ENCODE peak calls at places on chromosomes 13 and 19, in six cellular contexts. X is H9, C is trophoblast cell, Z is IMR-90, L is H1, B is mesenchymal stem cell. W is an unnamed sample.

GRCh38 chr13:107170270-107170931 is 602.5 kb upstream of the ARGLU1 start:
- DNase-seq in X (no peak), C (no peak), Z (no peak), L (no peak), B (no peak), W (no peak)

GRCh38 chr13:36966404-36966803 is 32.7 kb downstream of the ALG5 start:
- DNase-seq in X (no peak), C (no peak), Z (no peak), L (no peak), B (no peak), W (no peak)

GRCh38 chr13:45225370-45225769 is 24.5 kb upstream of the KCTD4 start:
- DNase-seq in X (no peak), C (no peak), Z (no peak), L (no peak), B (no peak), W (no peak)

GRCh38 chr19:18589380-18590272 is 1.0 kb downstream of the REX1BD start:
- DNase-seq in X (peak; percentile 93), C (peak; percentile 83), Z (peak; percentile 55), L (peak; percentile 69), B (peak; percentile 79), W (peak; percentile 81)

GRCh38 chr19:10760268-10760944 is 42.5 kb downstream of the DNM2 start:
- DNase-seq in X (no peak), C (peak; percentile 40), Z (no peak), L (no peak), B (peak; percentile 49), W (no peak)

GRCh38 chr19:17292301-17293074 is 10.7 kb downstream of the ABHD8 start:
- DNase-seq in X (peak; percentile 95), C (peak; percentile 93), Z (peak; percentile 82), L (peak; percentile 82), B (peak; percentile 94), W (peak; percentile 79)

GRCh38 chr13:76886292-76887061 is at the start of gene KCTD12:
- DNase-seq in X (peak; percentile 73), C (peak; percentile 88), Z (peak; percentile 73), L (peak; percentile 19), B (peak; percentile 86), W (peak; percentile 80)

GRCh38 chr13:29564828-29565227 is 30.7 kb downstream of the SLC7A1 start:
- DNase-seq in X (no peak), C (no peak), Z (no peak), L (no peak), B (no peak), W (no peak)

GRCh38 chr19:16588089-16588823 is 16.0 kb upstream of the SLC35E1 start:
- DNase-seq in X (peak; percentile 45), C (peak; percentile 50), Z (peak; percentile 19), L (no peak), B (no peak), W (no peak)

GRCh38 chr19:29089315-29089855 is 123.6 kb downstream of the UQCRFS1 start:
- DNase-seq in X (no peak), C (no peak), Z (no peak), L (no peak), B (no peak), W (no peak)

GRCh38 chr19:4088975-4089374 is 22.3 kb upstream of the ZBTB7A start:
- DNase-seq in X (no peak), C (peak; percentile 37), Z (no peak), L (no peak), B (no peak), W (no peak)

GRCh38 chr13:48975926-48976676 is 389 bp downstream of the FNDC3A start:
- DNase-seq in X (peak; percentile 81), C (peak; percentile 79), Z (peak; percentile 75), L (no peak), B (peak; percentile 89), W (peak; percentile 79)

GRCh38 chr19:33394006-33394722 is 20.7 kb downstream of the CEBPG start:
- DNase-seq in X (no peak), C (peak; percentile 48), Z (peak; percentile 69), L (no peak), B (peak; percentile 40), W (no peak)

GRCh38 chr13:28349371-28349770 is 145.6 kb downstream of the FLT1 start:
- DNase-seq in X (no peak), C (no peak), Z (no peak), L (no peak), B (peak; percentile 77), W (no peak)

GRCh38 chr19:47284324-47284899 is 9.7 kb downstream of the INAFM1 start:
- DNase-seq in X (no peak), C (peak; percentile 90), Z (peak; percentile 68), L (no peak), B (peak; percentile 61), W (peak; percentile 69)

GRCh38 chr19:38739440-38740251 is 4.6 kb downstream of the CAPN12 start:
- DNase-seq in X (no peak), C (no peak), Z (no peak), L (no peak), B (no peak), W (no peak)

GRCh38 chr19:7426986-7427385 is 61.8 kb downstream of the PEX11G start:
- DNase-seq in X (no peak), C (no peak), Z (no peak), L (no peak), B (no peak), W (no peak)

GRCh38 chr13:24615911-24616472 is 64.2 kb upstream of the ATP12A start:
- DNase-seq in X (no peak), C (no peak), Z (no peak), L (no peak), B (no peak), W (no peak)

GRCh38 chr13:26993780-26994179 is 177.8 kb downstream of the USP12 start:
- DNase-seq in X (no peak), C (no peak), Z (no peak), L (no peak), B (no peak), W (no peak)

GRCh38 chr19:17246681-17247425 is 1.1 kb upstream of the NR2F6 start:
- DNase-seq in X (no peak), C (peak; percentile 66), Z (peak; percentile 23), L (no peak), B (peak; percentile 87), W (no peak)

GRCh38 chr19:44845286-44845611 is 848 bp upstream of the NECTIN2 start:
- DNase-seq in X (no peak), C (peak; percentile 5), Z (no peak), L (no peak), B (no peak), W (no peak)

GRCh38 chr13:97342136-97342535 is 91.8 kb upstream of the RAP2A start:
- DNase-seq in X (no peak), C (no peak), Z (no peak), L (no peak), B (peak; percentile 19), W (no peak)

GRCh38 chr13:97344250-97345175 is 89.5 kb upstream of the RAP2A start:
- DNase-seq in X (no peak), C (peak; percentile 71), Z (peak; percentile 61), L (no peak), B (peak; percentile 70), W (peak; percentile 32)

GRCh38 chr13:97341135-97341534 is 92.8 kb upstream of the RAP2A start:
- DNase-seq in X (no peak), C (peak; percentile 41), Z (no peak), L (no peak), B (peak; percentile 23), W (no peak)

GRCh38 chr13:97340399-97340798 is 93.6 kb upstream of the RAP2A start:
- DNase-seq in X (no peak), C (no peak), Z (no peak), L (no peak), B (no peak), W (no peak)

DNA sequence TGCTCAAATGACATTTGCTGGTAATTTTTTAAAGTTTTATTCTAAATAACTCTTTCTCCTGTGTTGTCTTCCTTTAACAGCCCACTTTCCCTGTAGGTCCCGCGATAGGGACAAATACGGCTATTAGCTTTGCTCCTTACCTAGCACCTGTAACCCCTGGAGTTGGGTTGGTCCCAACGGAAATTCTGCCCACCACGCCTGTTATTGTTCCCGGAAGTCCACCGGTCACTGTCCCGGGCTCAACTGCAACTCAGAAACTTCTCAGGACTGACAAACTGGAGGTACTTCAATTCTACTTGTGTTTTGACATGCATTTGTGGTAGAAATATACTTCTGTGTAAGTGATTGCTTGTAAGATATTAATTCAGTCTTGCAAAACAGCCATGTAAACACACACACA is 91.0 kb upstream of the RAP2A start:
- DNase-seq in X (no peak), C (no peak), Z (no peak), L (no peak), B (no peak), W (no peak)
- H4K91ac ChIP-seq in X (no peak overlapping the region), C (no peak overlapping the region), Z (no peak overlapping the region), L (no peak overlapping the region), B (no peak overlapping the region), W (no peak overlapping the region)

GRCh38 chr13:25963681-25964080 is 88.1 kb downstream of the SHISA2 start:
- DNase-seq in X (no peak), C (no peak), Z (no peak), L (no peak), B (peak; percentile 44), W (no peak)

GRCh38 chr13:25961294-25961693 is 90.5 kb downstream of the SHISA2 start:
- DNase-seq in X (no peak), C (no peak), Z (no peak), L (no peak), B (no peak), W (no peak)

GRCh38 chr13:25967144-25967543 is 84.7 kb downstream of the SHISA2 start:
- DNase-seq in X (no peak), C (no peak), Z (no peak), L (no peak), B (no peak), W (no peak)

GRCh38 chr13:25966086-25966485 is 85.7 kb downstream of the SHISA2 start:
- DNase-seq in X (no peak), C (no peak), Z (no peak), L (no peak), B (peak; percentile 39), W (no peak)

GRCh38 chr13:25965596-25965995 is 86.2 kb downstream of the SHISA2 start:
- DNase-seq in X (no peak), C (no peak), Z (no peak), L (no peak), B (no peak), W (no peak)
- H4K91ac ChIP-seq in X (no peak overlapping the region), C (no peak overlapping the region), Z (no peak overlapping the region), L (no peak overlapping the region), B (no peak overlapping the region), W (no peak overlapping the region)

GRCh38 chr19:39827216-39827615 is 6.7 kb downstream of the DYRK1B start:
- DNase-seq in X (no peak), C (no peak), Z (no peak), L (no peak), B (no peak), W (no peak)
- H4K91ac ChIP-seq in X (no peak overlapping the region), C (no peak overlapping the region), Z (no peak overlapping the region), L (no peak overlapping the region), B (no peak overlapping the region), W (no peak overlapping the region)

GRCh38 chr13:110411316-110412105 is 104.4 kb downstream of the COL4A2 start:
- DNase-seq in X (no peak), C (peak; percentile 47), Z (no peak), L (no peak), B (peak; percentile 71), W (no peak)

GRCh38 chr13:110414283-110414682 is 107.2 kb downstream of the COL4A2 start:
- DNase-seq in X (no peak), C (no peak), Z (no peak), L (no peak), B (no peak), W (no peak)

GRCh38 chr13:110415669-110416068 is 108.6 kb downstream of the COL4A2 start:
- DNase-seq in X (peak; percentile 61), C (peak; percentile 62), Z (peak; percentile 24), L (peak; percentile 15), B (peak; percentile 49), W (no peak)

GRCh38 chr13:110412132-110412912 is 105.2 kb downstream of the COL4A2 start:
- DNase-seq in X (peak; percentile 82), C (peak; percentile 99), Z (peak; percentile 100), L (peak; percentile 47), B (peak; percentile 100), W (peak; percentile 56)

GRCh38 chr13:110413311-110414040 is 106.4 kb downstream of the COL4A2 start:
- DNase-seq in X (no peak), C (peak; percentile 67), Z (no peak), L (no peak), B (no peak), W (no peak)
- H4K91ac ChIP-seq in X (no peak overlapping the region), C (peak overlapping the region; percentile 83), Z (peak overlapping the region; percentile 77), L (peak overlapping the region; percentile 23), B (peak overlapping the region; percentile 91), W (peak overlapping the region; percentile 24)

W was measured in neuronal stem cell.